ENCODE peak calls at places on chromosomes 16 and 17, in five cellular contexts. H, S, N, E and G are unnamed samples.

GRCh38 chr17:18360518-18360917 is 2.8 kb downstream of the SHMT1 start:
- DNase-seq in S (no peak), N (no peak), H (no peak), E (no peak), G (no peak)

GRCh38 chr16:30535106-30535776 is 583 bp upstream of the ZNF747 start:
- DNase-seq in E (peak; percentile 46), S (no peak), N (peak; percentile 26), H (peak; percentile 56), G (no peak)

GRCh38 chr17:79925242-79925957 is 86.2 kb upstream of the CBX4 start:
- DNase-seq in E (no peak), S (no peak), H (no peak), N (no peak), G (no peak)

GRCh38 chr16:48617104-48617503 is 7.1 kb upstream of the N4BP1 start:
- DNase-seq in S (no peak), E (no peak), H (no peak), N (no peak), G (no peak)

GRCh38 chr17:75707096-75707720 is 14.1 kb upstream of the ITGB4 start:
- DNase-seq in N (no peak), E (no peak), S (no peak), H (no peak), G (no peak)

GRCh38 chr17:74545456-74546230 is at the start of gene CD300C:
- DNase-seq in H (no peak), S (peak; percentile 13), E (no peak), N (no peak), G (no peak)

GRCh38 chr16:86150646-86151371 is 251.8 kb downstream of the IRF8 start:
- DNase-seq in S (no peak), H (no peak), E (no peak), N (no peak), G (no peak)

GRCh38 chr16:70721202-70721963 is 35.5 kb upstream of the MTSS2 start:
- DNase-seq in H (no peak), S (no peak), E (no peak), N (no peak), G (no peak)

GRCh38 chr16:47712276-47713224 is 251.4 kb downstream of the PHKB start:
- DNase-seq in H (no peak), N (no peak), S (no peak), E (no peak), G (no peak)

GRCh38 chr16:81790772-81791171 is 11.7 kb downstream of the PLCG2 start:
- DNase-seq in N (no peak), H (no peak), E (no peak), S (no peak), G (peak; percentile 4)

GRCh38 chr16:90078594-90078895 is 1.4 kb upstream of the PRDM7 start:
- DNase-seq in H (no peak), N (no peak), S (no peak), E (no peak), G (no peak)

GRCh38 chr17:44965491-44966234 is 2.4 kb downstream of the C1QL1 start:
- DNase-seq in S (no peak), E (no peak), N (no peak), H (no peak), G (no peak)

GRCh38 chr16:69917311-69917710 is 33.8 kb upstream of the CLEC18A start:
- DNase-seq in N (no peak), H (no peak), E (no peak), S (no peak), G (no peak)

DNA sequence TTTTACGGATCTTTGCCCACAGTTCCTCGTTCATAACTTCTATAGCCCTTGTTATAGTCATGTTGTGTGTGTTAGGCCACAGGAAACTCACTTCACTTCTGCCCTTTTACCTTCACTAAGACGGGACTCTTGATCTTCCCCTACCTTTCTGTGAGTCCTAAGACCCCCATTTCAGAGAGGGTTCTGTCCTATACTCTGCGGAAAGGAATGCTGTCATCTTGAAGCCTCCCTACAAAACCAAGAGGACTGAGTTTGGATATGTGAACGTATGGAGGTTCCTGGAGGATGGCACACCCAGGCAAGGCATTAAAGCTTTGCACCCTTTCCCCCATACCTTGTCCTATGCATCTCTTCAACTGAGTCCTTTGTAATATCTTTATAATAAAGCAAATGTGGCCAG is 3.7 kb downstream of the UBB start:
- DNase-seq in E (no peak), H (no peak), N (no peak), S (no peak), G (no peak)
- H2BK12ac ChIP-seq in E (no peak overlapping the region), H (no peak overlapping the region), N (no peak overlapping the region), S (no peak overlapping the region), G (no peak overlapping the region)

GRCh38 chr16:9109255-9109654 is 17.8 kb downstream of the HAPSTR1 start:
- DNase-seq in S (no peak), E (no peak), N (no peak), H (no peak), G (no peak)
- H3K4me1 ChIP-seq in S (peaks cover 7% of the 10 kb centered on the region), E (peaks cover 3% of the 10 kb centered on the region), N (peaks cover 10% of the 10 kb centered on the region), H (peaks cover 11% of the 10 kb centered on the region), G (peaks cover 13% of the 10 kb centered on the region)

GRCh38 chr17:50022463-50023130 is 27.6 kb upstream of the DLX3 start:
- DNase-seq in E (no peak), S (no peak), N (no peak), H (no peak), G (peak; percentile 47)
- H2BK12ac ChIP-seq in E (no peak overlapping the region), S (no peak overlapping the region), N (no peak overlapping the region), H (no peak overlapping the region), G (no peak overlapping the region)

DNA sequence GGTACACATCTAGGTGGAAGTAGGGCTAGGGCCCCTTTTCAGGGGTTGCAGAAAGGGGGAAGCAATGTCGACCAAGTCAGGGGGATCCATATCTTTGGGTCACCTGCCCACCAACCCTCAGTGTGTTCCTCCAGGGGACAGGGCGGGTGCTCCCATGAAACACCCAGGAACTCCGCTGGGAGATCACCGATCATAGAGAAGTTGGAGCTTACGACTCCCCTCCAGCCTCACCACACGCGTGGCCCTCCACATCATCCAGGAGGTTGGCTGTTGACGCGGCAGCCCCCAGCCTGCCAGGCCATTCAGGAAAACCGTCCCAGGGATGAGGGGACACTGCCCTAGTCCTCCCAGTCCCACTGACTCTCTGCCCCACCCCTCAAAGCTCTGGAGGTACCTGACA is 17.3 kb upstream of the MRPS23 start:
- DNase-seq in S (no peak), H (peak; percentile 24), E (no peak), N (no peak), G (no peak)
- H3K4me1 ChIP-seq in S (peaks cover 15% of the 10 kb centered on the region), H (peaks cover 3% of the 10 kb centered on the region), E (peaks cover 11% of the 10 kb centered on the region), N (peaks cover 29% of the 10 kb centered on the region), G (peaks cover 48% of the 10 kb centered on the region)

GRCh38 chr16:12323007-12323699 is 346.6 kb downstream of the SNX29 start:
- DNase-seq in S (no peak), E (no peak), H (no peak), N (no peak), G (no peak)
- H2BK12ac ChIP-seq in S (no peak overlapping the region), E (no peak overlapping the region), H (no peak overlapping the region), N (no peak overlapping the region), G (no peak overlapping the region)

GRCh38 chr16:67240506-67240905 is 6.8 kb downstream of the FHOD1 start:
- DNase-seq in H (no peak), E (no peak), S (no peak), N (no peak), G (peak; percentile 77)
- H3K4me1 ChIP-seq in H (peaks cover 11% of the 10 kb centered on the region), E (peaks cover 12% of the 10 kb centered on the region), S (peaks cover 44% of the 10 kb centered on the region), N (peaks cover 14% of the 10 kb centered on the region), G (peaks cover 40% of the 10 kb centered on the region)

GRCh38 chr17:65733314-65733713 is 171.9 kb upstream of the AXIN2 start:
- DNase-seq in H (no peak), S (no peak), N (no peak), E (no peak), G (no peak)
- H2BK12ac ChIP-seq in H (no peak overlapping the region), S (no peak overlapping the region), N (no peak overlapping the region), E (no peak overlapping the region), G (no peak overlapping the region)